ENCODE peak calls at places on chromosomes 4 and X, in ten cellular contexts. B is NCI-H345; G is SJSA1; C is Kasumi-1; Q is NCI-H1092 treated with DMSO at 0.1 percent for 48 hours; W is RPMI7951; N is EL; K is head of caudate nucleus; P is CD8-positive, alpha-beta memory T cell; Y is NCI-H510A. X is an unnamed sample.

GRCh38 chrX:135477576-135477975 is 42.9 kb upstream of the INTS6L start:
- DNase-seq in B (peak), G (peak), C (peak), Q (peak), W (peak), N (peak), K (peak), P (peak), Y (peak), X (peak)

GRCh38 chrX:153717445-153717844 is 6.7 kb downstream of the BCAP31 start:
- DNase-seq in B (no peak), G (no peak), C (no peak), Q (no peak), W (no peak), N (no peak), K (no peak), P (no peak), Y (no peak), X (no peak)

GRCh38 chr4:89468632-89469031 is 161.0 kb upstream of the GPRIN3 start:
- DNase-seq in B (no peak), G (no peak), C (peak), Q (no peak), W (no peak), N (no peak), K (no peak), P (no peak), Y (no peak), X (no peak)

GRCh38 chr4:70958681-70959080 is 34.8 kb upstream of the DCK start:
- DNase-seq in B (no peak), G (peak), C (no peak), Q (no peak), W (peak), N (peak), K (no peak), P (no peak), Y (no peak), X (no peak)

GRCh38 chrX:47649781-47650163 is 591 bp downstream of the ELK1 start:
- DNase-seq in B (no peak), G (no peak), C (no peak), Q (peak), W (no peak), N (no peak), K (peak), P (no peak), Y (no peak), X (no peak)

GRCh38 chr4:80007745-80008149 is 65.3 kb downstream of the ANTXR2 start:
- DNase-seq in B (no peak), G (peak), C (no peak), Q (no peak), W (no peak), N (no peak), K (no peak), P (no peak), Y (no peak), X (no peak)

GRCh38 chr4:2432991-2433530 is 14.3 kb downstream of the CFAP99 start:
- DNase-seq in B (no peak), G (peak), C (no peak), Q (no peak), W (peak), N (peak), K (peak), P (no peak), Y (no peak), X (peak)

GRCh38 chrX:120790118-120790517 is 85.5 kb downstream of the CT47B1 start:
- DNase-seq in B (peak), G (peak), C (peak), Q (peak), W (peak), N (peak), K (peak), P (no peak), Y (peak), X (peak)

GRCh38 chr4:55793479-55793878 is 26.1 kb upstream of the EXOC1L start:
- DNase-seq in B (no peak), G (no peak), C (no peak), Q (no peak), W (no peak), N (no peak), K (no peak), P (no peak), Y (no peak), X (no peak)

GRCh38 chr4:156475322-156475721 is 496.3 kb downstream of the PDGFC start:
- DNase-seq in B (peak), G (peak), C (peak), Q (peak), W (peak), N (peak), K (no peak), P (no peak), Y (no peak), X (peak)

GRCh38 chrX:85084770-85085393 is 81.2 kb downstream of the APOOL start:
- DNase-seq in B (peak), G (peak), C (peak), Q (peak), W (peak), N (peak), K (peak), P (no peak), Y (no peak), X (peak)

GRCh38 chr4:184039963-184040383 is 134.9 kb downstream of the STOX2 start:
- DNase-seq in B (no peak), G (no peak), C (no peak), Q (no peak), W (no peak), N (peak), K (peak), P (no peak), Y (no peak), X (no peak)

GRCh38 chr4:125254111-125254510 is 60.6 kb upstream of the FAT4 start:
- DNase-seq in B (no peak), G (peak), C (no peak), Q (no peak), W (no peak), N (peak), K (no peak), P (no peak), Y (no peak), X (no peak)

GRCh38 chr4:147927377-147928137 is 195.7 kb downstream of the ARHGAP10 start:
- DNase-seq in B (no peak), G (peak), C (no peak), Q (no peak), W (peak), N (peak), K (no peak), P (no peak), Y (no peak), X (no peak)

GRCh38 chr4:148955926-148956325 is 513.7 kb upstream of the NR3C2 start:
- DNase-seq in B (no peak), G (no peak), C (no peak), Q (no peak), W (no peak), N (no peak), K (no peak), P (no peak), Y (no peak), X (no peak)

GRCh38 chr4:37762294-37763163 is 64.0 kb upstream of the PGM2 start:
- DNase-seq in B (no peak), G (no peak), C (peak), Q (no peak), W (peak), N (peak), K (no peak), P (no peak), Y (no peak), X (no peak)

GRCh38 chr4:179797718-179798117 is 2355.5 kb upstream of the AGA start:
- DNase-seq in B (no peak), G (no peak), C (no peak), Q (no peak), W (peak), N (no peak), K (no peak), P (no peak), Y (no peak), X (no peak)

GRCh38 chrX:132292753-132293152 is 73.5 kb upstream of the RAP2C start:
- DNase-seq in B (no peak), G (peak), C (no peak), Q (no peak), W (peak), N (peak), K (peak), P (no peak), Y (no peak), X (peak)

GRCh38 chr4:24370421-24370820 is 213.9 kb downstream of the DHX15 start:
- DNase-seq in B (no peak), G (no peak), C (no peak), Q (no peak), W (no peak), N (no peak), K (no peak), P (no peak), Y (no peak), X (no peak)

GRCh38 chr4:6674500-6675149 is 19.1 kb upstream of the S100P start:
- DNase-seq in B (peak), G (peak), C (no peak), Q (peak), W (no peak), N (peak), K (peak), P (peak), Y (no peak), X (no peak)

GRCh38 chrX:42714981-42715688 is 62.8 kb downstream of the PPP1R2C start:
- DNase-seq in B (no peak), G (no peak), C (no peak), Q (no peak), W (no peak), N (no peak), K (peak), P (no peak), Y (no peak), X (peak)

GRCh38 chrX:65671286-65671685 is 3.8 kb downstream of the MSN start:
- DNase-seq in B (no peak), G (no peak), C (no peak), Q (no peak), W (no peak), N (no peak), K (no peak), P (no peak), Y (no peak), X (no peak)

GRCh38 chr4:153780876-153781275 is 8.0 kb downstream of the SFRP2 start:
- DNase-seq in B (no peak), G (no peak), C (no peak), Q (no peak), W (no peak), N (no peak), K (no peak), P (no peak), Y (no peak), X (no peak)

GRCh38 chr4:955161-955921 is 18.0 kb downstream of the DGKQ start:
- DNase-seq in B (no peak), G (no peak), C (no peak), Q (no peak), W (no peak), N (no peak), K (no peak), P (no peak), Y (no peak), X (no peak)

GRCh38 chrX:42025861-42026260 is 102.5 kb upstream of the CASK start:
- DNase-seq in B (no peak), G (no peak), C (no peak), Q (no peak), W (no peak), N (no peak), K (no peak), P (no peak), Y (no peak), X (no peak)

GRCh38 chr4:143381171-143382118 is 44.8 kb downstream of the GAB1 start:
- DNase-seq in B (no peak), G (peak), C (no peak), Q (no peak), W (peak), N (peak), K (peak), P (no peak), Y (no peak), X (peak)

GRCh38 chrX:120242807-120243206 is 7.8 kb upstream of the ZBTB33 start:
- DNase-seq in B (no peak), G (no peak), C (no peak), Q (no peak), W (no peak), N (no peak), K (no peak), P (no peak), Y (no peak), X (no peak)

GRCh38 chr4:108336076-108336475 is 167.3 kb upstream of the LEF1 start:
- DNase-seq in B (no peak), G (no peak), C (no peak), Q (no peak), W (peak), N (peak), K (no peak), P (no peak), Y (no peak), X (no peak)

GRCh38 chr4:29539226-29539625 is 1180.9 kb upstream of the PCDH7 start:
- DNase-seq in B (no peak), G (no peak), C (no peak), Q (no peak), W (no peak), N (no peak), K (no peak), P (no peak), Y (no peak), X (no peak)

GRCh38 chr4:52711271-52711670 is 40.0 kb downstream of the ERVMER34-1 start:
- DNase-seq in B (no peak), G (no peak), C (no peak), Q (no peak), W (no peak), N (no peak), K (no peak), P (no peak), Y (no peak), X (no peak)

GRCh38 chr4:72312032-72312650 is 256.9 kb downstream of the ADAMTS3 start:
- DNase-seq in B (no peak), G (no peak), C (peak), Q (no peak), W (peak), N (peak), K (peak), P (no peak), Y (no peak), X (peak)

GRCh38 chr4:169662226-169662625 is 41.8 kb downstream of the CLCN3 start:
- DNase-seq in B (no peak), G (no peak), C (no peak), Q (no peak), W (no peak), N (no peak), K (no peak), P (no peak), Y (no peak), X (no peak)

GRCh38 chr4:172845281-172845680 is 323.3 kb upstream of the GALNT7 start:
- DNase-seq in B (no peak), G (no peak), C (no peak), Q (no peak), W (no peak), N (no peak), K (no peak), P (no peak), Y (no peak), X (no peak)

GRCh38 chrX:56107320-56107719 is 124.8 kb upstream of the KLF8 start:
- DNase-seq in B (no peak), G (no peak), C (no peak), Q (no peak), W (no peak), N (no peak), K (no peak), P (no peak), Y (peak), X (no peak)

X was measured in globus pallidus.